ENCODE peak calls at places on chromosomes 13 and 19, in seven cellular contexts. One of them, this sample, is unnamed.

GRCh38 chr13:37375071-37375470 is 223.5 kb downstream of the POSTN start:
- DNase-seq in RPMI8226: no peak
- DNase-seq in mucosa of descending colon: no peak
- DNase-seq in memory B cell: no peak
- DNase-seq in HAP-1: no peak
- DNase-seq in hippocampal formation: no peak
- DNase-seq in thoracic aorta: no peak
- DNase-seq in this sample: no peak

GRCh38 chr13:42926555-42926954 is 65.5 kb downstream of the EPSTI1 start:
- DNase-seq in HAP-1: no peak
- DNase-seq in mucosa of descending colon: no peak
- DNase-seq in thoracic aorta: no peak
- DNase-seq in memory B cell: no peak
- DNase-seq in RPMI8226: no peak
- DNase-seq in hippocampal formation: no peak
- DNase-seq in this sample: no peak

GRCh38 chr13:41007359-41008118 is 11.6 kb downstream of the ELF1 start:
- DNase-seq in mucosa of descending colon: no peak
- DNase-seq in memory B cell: no peak
- DNase-seq in hippocampal formation: no peak
- DNase-seq in RPMI8226: no peak
- DNase-seq in thoracic aorta: no peak
- DNase-seq in HAP-1: no peak
- DNase-seq in this sample: no peak

GRCh38 chr13:84263354-84264069 is 381.2 kb upstream of the SLITRK1 start:
- DNase-seq in mucosa of descending colon: no peak
- DNase-seq in memory B cell: no peak
- DNase-seq in RPMI8226: no peak
- DNase-seq in HAP-1: no peak
- DNase-seq in hippocampal formation: no peak
- DNase-seq in thoracic aorta: no peak
- DNase-seq in this sample: no peak

GRCh38 chr19:3699741-3700241 is 477 bp downstream of the PIP5K1C start:
- DNase-seq in hippocampal formation: no peak
- DNase-seq in mucosa of descending colon: no peak
- DNase-seq in thoracic aorta: no peak
- DNase-seq in RPMI8226: no peak
- DNase-seq in HAP-1: no peak
- DNase-seq in memory B cell: no peak
- DNase-seq in this sample: no peak

GRCh38 chr13:86052141-86052540 is 252.9 kb upstream of the SLITRK6 start:
- DNase-seq in thoracic aorta: no peak
- DNase-seq in mucosa of descending colon: no peak
- DNase-seq in hippocampal formation: no peak
- DNase-seq in RPMI8226: no peak
- DNase-seq in HAP-1: no peak
- DNase-seq in memory B cell: no peak
- DNase-seq in this sample: no peak

GRCh38 chr13:45102136-45102802 is 18.0 kb upstream of the GTF2F2 start:
- DNase-seq in hippocampal formation: peak
- DNase-seq in RPMI8226: no peak
- DNase-seq in thoracic aorta: no peak
- DNase-seq in HAP-1: peak
- DNase-seq in mucosa of descending colon: no peak
- DNase-seq in memory B cell: no peak
- DNase-seq in this sample: no peak

GRCh38 chr19:11737964-11738745 is 591 bp downstream of the ZNF823 start:
- DNase-seq in thoracic aorta: peak
- DNase-seq in hippocampal formation: no peak
- DNase-seq in HAP-1: peak
- DNase-seq in mucosa of descending colon: peak
- DNase-seq in RPMI8226: peak
- DNase-seq in memory B cell: peak
- DNase-seq in this sample: no peak

GRCh38 chr19:1613808-1614570 is 8.7 kb upstream of the UQCR11 start:
- DNase-seq in hippocampal formation: no peak
- DNase-seq in memory B cell: no peak
- DNase-seq in HAP-1: no peak
- DNase-seq in mucosa of descending colon: no peak
- DNase-seq in thoracic aorta: no peak
- DNase-seq in RPMI8226: no peak
- DNase-seq in this sample: no peak

GRCh38 chr19:19021115-19021514 is 12.2 kb downstream of the SUGP2 start:
- DNase-seq in HAP-1: no peak
- DNase-seq in memory B cell: no peak
- DNase-seq in thoracic aorta: no peak
- DNase-seq in mucosa of descending colon: no peak
- DNase-seq in hippocampal formation: peak
- DNase-seq in RPMI8226: no peak
- DNase-seq in this sample: no peak

GRCh38 chr19:9865732-9866627 is 30.9 kb downstream of the PIN1 start:
- DNase-seq in HAP-1: peak
- DNase-seq in thoracic aorta: no peak
- DNase-seq in hippocampal formation: peak
- DNase-seq in mucosa of descending colon: no peak
- DNase-seq in memory B cell: no peak
- DNase-seq in RPMI8226: peak
- DNase-seq in this sample: no peak

GRCh38 chr19:17953869-17954268 is 13.0 kb upstream of the KCNN1 start:
- DNase-seq in RPMI8226: no peak
- DNase-seq in mucosa of descending colon: no peak
- DNase-seq in memory B cell: no peak
- DNase-seq in HAP-1: peak
- DNase-seq in hippocampal formation: no peak
- DNase-seq in thoracic aorta: no peak
- DNase-seq in this sample: no peak

GRCh38 chr19:2167896-2168618 is 4.3 kb downstream of the DOT1L start:
- DNase-seq in mucosa of descending colon: peak
- DNase-seq in hippocampal formation: no peak
- DNase-seq in HAP-1: peak
- DNase-seq in memory B cell: peak
- DNase-seq in RPMI8226: no peak
- DNase-seq in thoracic aorta: peak
- DNase-seq in this sample: peak

GRCh38 chr13:113547248-113547971 is 37.1 kb upstream of the TFDP1 start:
- DNase-seq in memory B cell: no peak
- DNase-seq in RPMI8226: no peak
- DNase-seq in mucosa of descending colon: no peak
- DNase-seq in hippocampal formation: no peak
- DNase-seq in HAP-1: peak
- DNase-seq in thoracic aorta: no peak
- DNase-seq in this sample: no peak

GRCh38 chr19:4206818-4207484 is 22.4 kb upstream of the EBI3 start:
- DNase-seq in mucosa of descending colon: no peak
- DNase-seq in HAP-1: peak
- DNase-seq in thoracic aorta: no peak
- DNase-seq in RPMI8226: peak
- DNase-seq in hippocampal formation: no peak
- DNase-seq in memory B cell: no peak
- DNase-seq in this sample: no peak

GRCh38 chr19:42053037-42053935 is 16.7 kb downstream of the GRIK5 start:
- DNase-seq in HAP-1: no peak
- DNase-seq in thoracic aorta: no peak
- DNase-seq in hippocampal formation: no peak
- DNase-seq in mucosa of descending colon: no peak
- DNase-seq in memory B cell: no peak
- DNase-seq in RPMI8226: no peak
- DNase-seq in this sample: no peak

GRCh38 chr19:8609210-8610040 is 1.1 kb downstream of the ADAMTS10 start:
- DNase-seq in RPMI8226: no peak
- DNase-seq in memory B cell: no peak
- DNase-seq in HAP-1: peak
- DNase-seq in thoracic aorta: peak
- DNase-seq in mucosa of descending colon: peak
- DNase-seq in hippocampal formation: no peak
- DNase-seq in this sample: no peak

GRCh38 chr13:44755872-44756271 is 179.7 kb upstream of the TSC22D1 start:
- DNase-seq in memory B cell: no peak
- DNase-seq in RPMI8226: no peak
- DNase-seq in mucosa of descending colon: no peak
- DNase-seq in thoracic aorta: no peak
- DNase-seq in hippocampal formation: no peak
- DNase-seq in HAP-1: no peak
- DNase-seq in this sample: no peak

GRCh38 chr13:21426238-21426637 is 32.9 kb downstream of the ZDHHC20 start:
- DNase-seq in hippocampal formation: no peak
- DNase-seq in HAP-1: no peak
- DNase-seq in thoracic aorta: no peak
- DNase-seq in mucosa of descending colon: no peak
- DNase-seq in memory B cell: no peak
- DNase-seq in RPMI8226: no peak
- DNase-seq in this sample: no peak

GRCh38 chr13:110469597-110469996 is 91.9 kb downstream of the RAB20 start:
- DNase-seq in mucosa of descending colon: no peak
- DNase-seq in memory B cell: no peak
- DNase-seq in HAP-1: no peak
- DNase-seq in hippocampal formation: no peak
- DNase-seq in thoracic aorta: no peak
- DNase-seq in RPMI8226: no peak
- DNase-seq in this sample: no peak

GRCh38 chr13:57630661-57631606 is 610 bp upstream of the PCDH17 start:
- DNase-seq in HAP-1: peak
- DNase-seq in thoracic aorta: no peak
- DNase-seq in memory B cell: no peak
- DNase-seq in hippocampal formation: peak
- DNase-seq in mucosa of descending colon: no peak
- DNase-seq in RPMI8226: no peak
- DNase-seq in this sample: no peak

GRCh38 chr19:38547446-38547845 is 70.3 kb downstream of the MAP4K1 start:
- DNase-seq in hippocampal formation: no peak
- DNase-seq in HAP-1: no peak
- DNase-seq in mucosa of descending colon: no peak
- DNase-seq in thoracic aorta: no peak
- DNase-seq in RPMI8226: peak
- DNase-seq in memory B cell: no peak
- DNase-seq in this sample: no peak

GRCh38 chr13:67557642-67558241 is 327.6 kb upstream of the PCDH9 start:
- DNase-seq in RPMI8226: no peak
- DNase-seq in memory B cell: no peak
- DNase-seq in mucosa of descending colon: no peak
- DNase-seq in hippocampal formation: no peak
- DNase-seq in HAP-1: no peak
- DNase-seq in thoracic aorta: no peak
- DNase-seq in this sample: no peak

GRCh38 chr13:112325142-112325808 is 50.9 kb upstream of the SPACA7 start:
- DNase-seq in mucosa of descending colon: no peak
- DNase-seq in memory B cell: no peak
- DNase-seq in HAP-1: no peak
- DNase-seq in thoracic aorta: no peak
- DNase-seq in hippocampal formation: no peak
- DNase-seq in RPMI8226: no peak
- DNase-seq in this sample: no peak

GRCh38 chr19:13441810-13442512 is 64.3 kb downstream of the CACNA1A start:
- DNase-seq in mucosa of descending colon: peak
- DNase-seq in memory B cell: peak
- DNase-seq in HAP-1: peak
- DNase-seq in thoracic aorta: no peak
- DNase-seq in RPMI8226: peak
- DNase-seq in hippocampal formation: no peak
- DNase-seq in this sample: no peak

GRCh38 chr19:1538978-1539377 is 15.1 kb downstream of the PLK5 start:
- DNase-seq in thoracic aorta: no peak
- DNase-seq in mucosa of descending colon: no peak
- DNase-seq in hippocampal formation: no peak
- DNase-seq in memory B cell: no peak
- DNase-seq in RPMI8226: no peak
- DNase-seq in HAP-1: no peak
- DNase-seq in this sample: no peak

GRCh38 chr13:98706446-98707110 is 45.9 kb downstream of the SLC15A1 start:
- DNase-seq in mucosa of descending colon: no peak
- DNase-seq in memory B cell: no peak
- DNase-seq in RPMI8226: no peak
- DNase-seq in thoracic aorta: no peak
- DNase-seq in hippocampal formation: no peak
- DNase-seq in HAP-1: no peak
- DNase-seq in this sample: no peak

GRCh38 chr13:107250626-107251025 is 682.7 kb upstream of the ARGLU1 start:
- DNase-seq in hippocampal formation: no peak
- DNase-seq in mucosa of descending colon: no peak
- DNase-seq in memory B cell: no peak
- DNase-seq in RPMI8226: no peak
- DNase-seq in HAP-1: no peak
- DNase-seq in thoracic aorta: no peak
- DNase-seq in this sample: no peak

GRCh38 chr13:87669379-87669978 is 1.7 kb upstream of the SLITRK5 start:
- DNase-seq in HAP-1: peak
- DNase-seq in RPMI8226: peak
- DNase-seq in thoracic aorta: no peak
- DNase-seq in memory B cell: no peak
- DNase-seq in mucosa of descending colon: no peak
- DNase-seq in hippocampal formation: peak
- DNase-seq in this sample: no peak

GRCh38 chr13:73934215-73934623 is 200.0 kb downstream of the KLF12 start:
- DNase-seq in thoracic aorta: no peak
- DNase-seq in RPMI8226: no peak
- DNase-seq in hippocampal formation: no peak
- DNase-seq in HAP-1: no peak
- DNase-seq in memory B cell: no peak
- DNase-seq in mucosa of descending colon: no peak
- DNase-seq in this sample: no peak

GRCh38 chr19:43799502-43800142 is 2.6 kb downstream of the LYPD5 start:
- DNase-seq in memory B cell: no peak
- DNase-seq in HAP-1: no peak
- DNase-seq in RPMI8226: peak
- DNase-seq in hippocampal formation: no peak
- DNase-seq in mucosa of descending colon: peak
- DNase-seq in thoracic aorta: no peak
- DNase-seq in this sample: no peak

GRCh38 chr19:9531933-9532332 is 6.5 kb downstream of the ZNF426 start:
- DNase-seq in mucosa of descending colon: no peak
- DNase-seq in memory B cell: no peak
- DNase-seq in HAP-1: no peak
- DNase-seq in RPMI8226: no peak
- DNase-seq in hippocampal formation: no peak
- DNase-seq in thoracic aorta: no peak
- DNase-seq in this sample: no peak

GRCh38 chr13:48975926-48976676 is 389 bp downstream of the FNDC3A start:
- DNase-seq in HAP-1: peak
- DNase-seq in mucosa of descending colon: peak
- DNase-seq in memory B cell: peak
- DNase-seq in thoracic aorta: peak
- DNase-seq in RPMI8226: peak
- DNase-seq in hippocampal formation: peak
- DNase-seq in this sample: peak

GRCh38 chr13:90445179-90445578 is 902.3 kb upstream of the MIR17HG start:
- DNase-seq in thoracic aorta: no peak
- DNase-seq in hippocampal formation: no peak
- DNase-seq in RPMI8226: no peak
- DNase-seq in mucosa of descending colon: no peak
- DNase-seq in HAP-1: no peak
- DNase-seq in memory B cell: no peak
- DNase-seq in this sample: no peak

GRCh38 chr13:99323488-99323887 is 16.3 kb upstream of the GPR183 start:
- DNase-seq in memory B cell: no peak
- DNase-seq in RPMI8226: no peak
- DNase-seq in mucosa of descending colon: no peak
- DNase-seq in thoracic aorta: no peak
- DNase-seq in hippocampal formation: no peak
- DNase-seq in HAP-1: no peak
- DNase-seq in this sample: no peak